ENCODE peak calls at places on chromosome 11, in six cellular contexts. K, W, F, M, A and C are unnamed samples. For H3K9me3, the result is how much of the 10 kb centered on the place peaks cover.

GRCh38 chr11:110908401-110909106 is 196.3 kb upstream of the ARHGAP20 start:
- DNase-seq in F (peak), M (no peak), K (no peak), A (no peak), W (peak), C (peak)

GRCh38 chr11:89736566-89736965 is 26.5 kb downstream of the TRIM77 start:
- DNase-seq in K (no peak), M (no peak), F (no peak), A (no peak), W (no peak), C (no peak)

GRCh38 chr11:1873048-1873812 is 18.5 kb downstream of the PRR33 start:
- DNase-seq in W (no peak), F (peak), M (peak), A (no peak), K (no peak), C (peak)

GRCh38 chr11:62707277-62707771 is at the start of the genes BSCL2 and GNG3:
- DNase-seq in M (no peak), K (peak), F (no peak), A (no peak), W (peak), C (peak)

GRCh38 chr11:12508151-12508740 is 130.9 kb downstream of the PARVA start:
- DNase-seq in W (no peak), M (no peak), A (no peak), F (peak), K (peak), C (peak)

GRCh38 chr11:1101318-1102089 is 26.8 kb downstream of the MUC2 start:
- DNase-seq in A (no peak), M (peak), K (no peak), F (no peak), W (no peak), C (no peak)

GRCh38 chr11:117045956-117046355 is 52.3 kb downstream of the SIK3 start:
- DNase-seq in W (no peak), K (no peak), F (peak), M (no peak), A (no peak), C (no peak)

GRCh38 chr11:68370211-68371111 is 58.1 kb downstream of the LRP5 start:
- DNase-seq in F (peak), K (no peak), M (no peak), A (no peak), W (no peak), C (no peak)

GRCh38 chr11:47914743-47915142 is 65.6 kb upstream of the PTPRJ start:
- DNase-seq in K (no peak), M (peak), F (no peak), A (no peak), W (no peak), C (no peak)

GRCh38 chr11:46099973-46100335 is 21.3 kb downstream of the PHF21A start:
- DNase-seq in A (no peak), W (no peak), F (peak), M (no peak), K (no peak), C (peak)

GRCh38 chr11:59562292-59562691 is 51.0 kb downstream of the OR4D9 start:
- DNase-seq in W (no peak), F (no peak), A (no peak), M (no peak), K (no peak), C (no peak)

GRCh38 chr11:16613401-16614381 is 124.8 kb upstream of the C11orf58 start:
- DNase-seq in W (peak), F (peak), K (peak), M (peak), A (peak), C (peak)

GRCh38 chr11:17978553-17979287 is 34.1 kb downstream of the SERGEF start:
- DNase-seq in W (peak), A (peak), F (peak), K (no peak), M (no peak), C (peak)

GRCh38 chr11:102819491-102819890 is 21.5 kb upstream of the MMP1 start:
- DNase-seq in W (no peak), A (no peak), F (no peak), K (no peak), M (no peak), C (no peak)

GRCh38 chr11:14891143-14892035 is 642 bp downstream of the CYP2R1 start:
- DNase-seq in M (peak), W (peak), K (peak), A (peak), F (peak), C (peak)

GRCh38 chr11:57903441-57904123 is 120.1 kb upstream of the OR9Q1 start:
- DNase-seq in F (peak), K (no peak), W (no peak), A (peak), M (peak), C (no peak)

GRCh38 chr11:18617688-18618340 is 16.3 kb downstream of the SPTY2D1 start:
- DNase-seq in K (no peak), A (no peak), W (no peak), F (peak), M (no peak), C (peak)

GRCh38 chr11:122069946-122070345 is 46.1 kb downstream of the BLID start:
- DNase-seq in W (peak), F (peak), K (peak), A (no peak), M (peak), C (peak)

GRCh38 chr11:85705805-85706204 is 19.8 kb upstream of the CCDC89 start:
- DNase-seq in F (peak), M (no peak), K (no peak), A (no peak), W (no peak), C (peak)

GRCh38 chr11:130653838-130654601 is 205.6 kb downstream of the ADAMTS15 start:
- DNase-seq in W (no peak), M (peak), F (peak), A (peak), K (peak), C (peak)

GRCh38 chr11:68928481-68928880 is 24.8 kb downstream of the IGHMBP2 start:
- DNase-seq in W (no peak), F (no peak), M (peak), K (no peak), A (no peak), C (no peak)

GRCh38 chr11:77198440-77198849 is 70.4 kb downstream of the MYO7A start:
- DNase-seq in K (peak), F (no peak), A (no peak), M (peak), W (peak), C (no peak)

GRCh38 chr11:122085712-122086111 is 30.3 kb downstream of the BLID start:
- DNase-seq in K (no peak), M (no peak), W (no peak), A (no peak), F (peak), C (no peak)

GRCh38 chr11:97722065-97722464 is 1298.7 kb upstream of the CNTN5 start:
- DNase-seq in K (no peak), A (no peak), M (peak), W (no peak), F (no peak), C (peak)

DNA sequence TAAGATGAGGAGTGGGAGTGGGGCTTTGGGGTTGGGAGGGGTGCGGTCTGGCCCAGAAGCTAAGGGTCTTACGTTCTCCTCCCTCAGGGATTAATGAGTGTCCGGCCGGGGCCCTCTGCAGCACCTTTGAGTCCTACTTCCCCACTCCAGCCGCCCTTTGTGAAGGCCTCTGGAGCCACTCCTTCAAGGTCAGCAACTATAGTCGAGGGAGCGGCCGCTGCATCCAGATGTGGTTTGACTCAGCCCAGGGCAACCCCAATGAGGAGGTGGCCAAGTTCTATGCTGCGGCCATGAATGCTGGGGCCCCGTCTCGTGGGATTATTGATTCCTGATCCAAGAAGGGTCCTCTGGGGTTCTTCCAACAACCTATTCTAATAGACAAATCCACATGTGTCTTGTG is 4.0 kb downstream of the FOLR3 start:
- DNase-seq in A (no peak), K (no peak), W (no peak), M (no peak), F (no peak), C (no peak)
- H3K9me3 ChIP-seq in A (under half), K (under half), W (under half), M (under half), F (under half), C (under half)

DNA sequence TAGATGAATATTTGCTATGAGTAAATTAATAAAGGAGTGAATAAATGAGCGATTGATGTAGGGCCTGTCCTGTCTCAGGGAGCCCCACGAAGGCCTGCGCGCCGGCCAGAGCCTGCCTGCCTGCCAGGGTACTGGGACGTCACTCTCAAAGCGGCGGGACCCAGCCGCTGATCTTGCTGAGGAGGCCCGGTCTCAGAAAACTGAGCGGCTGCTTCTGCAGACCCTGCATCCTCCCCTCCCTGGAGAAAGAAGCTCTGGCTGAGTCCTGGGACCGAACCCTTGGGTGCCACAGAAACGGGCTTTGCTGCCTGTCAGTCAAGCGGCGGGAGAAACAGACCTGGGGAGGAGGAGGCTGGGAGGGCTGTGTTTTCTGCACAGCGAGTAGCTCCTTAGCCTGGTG is 91.6 kb upstream of the B3GAT1 start:
- DNase-seq in A (no peak), W (peak), F (no peak), M (peak), K (no peak), C (no peak)
- H3K9me3 ChIP-seq in A (under half), W (under half), F (under half), M (under half), K (under half), C (under half)

GRCh38 chr11:70578371-70578770 is 180.0 kb downstream of the CTTN start:
- DNase-seq in W (no peak), K (no peak), A (no peak), M (no peak), F (no peak), C (no peak)
- H3K9me3 ChIP-seq in W (under half), K (under half), A (under half), M (under half), F (under half), C (under half)

DNA sequence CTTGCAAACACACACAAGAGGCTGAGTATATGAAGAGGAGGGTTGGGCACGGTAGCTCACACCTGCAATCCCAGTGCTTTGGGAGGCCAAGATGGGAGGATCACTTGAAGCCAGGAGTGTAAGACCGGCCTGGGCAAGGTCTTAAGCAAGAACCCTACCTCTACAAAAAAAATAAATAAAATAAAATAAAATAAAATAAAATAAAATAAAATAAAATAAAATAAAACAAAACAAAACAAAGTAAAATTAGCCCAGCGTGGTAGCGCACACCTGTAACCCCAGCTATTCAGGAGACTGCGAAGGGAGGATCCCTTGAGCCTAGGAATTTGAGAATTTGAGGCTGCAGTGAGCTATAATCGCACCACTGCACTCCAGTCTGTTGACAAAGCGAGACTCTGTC is 337.9 kb downstream of the SHANK2 start:
- DNase-seq in W (no peak), M (peak), F (no peak), A (no peak), K (no peak), C (no peak)
- H3K9me3 ChIP-seq in W (under half), M (under half), F (under half), A (under half), K (under half), C (under half)

GRCh38 chr11:35030716-35031213 is 108.2 kb upstream of the CD44 start:
- DNase-seq in M (no peak), F (peak), W (no peak), A (no peak), K (peak), C (peak)

GRCh38 chr11:35031869-35032268 is 107.1 kb upstream of the CD44 start:
- DNase-seq in W (no peak), K (no peak), F (peak), A (no peak), M (no peak), C (no peak)

GRCh38 chr11:35035894-35036408 is 103.0 kb upstream of the CD44 start:
- DNase-seq in M (no peak), F (peak), W (no peak), A (no peak), K (no peak), C (peak)

GRCh38 chr11:35034401-35034800 is 104.6 kb upstream of the CD44 start:
- DNase-seq in A (no peak), K (no peak), W (no peak), F (no peak), M (no peak), C (no peak)

DNA sequence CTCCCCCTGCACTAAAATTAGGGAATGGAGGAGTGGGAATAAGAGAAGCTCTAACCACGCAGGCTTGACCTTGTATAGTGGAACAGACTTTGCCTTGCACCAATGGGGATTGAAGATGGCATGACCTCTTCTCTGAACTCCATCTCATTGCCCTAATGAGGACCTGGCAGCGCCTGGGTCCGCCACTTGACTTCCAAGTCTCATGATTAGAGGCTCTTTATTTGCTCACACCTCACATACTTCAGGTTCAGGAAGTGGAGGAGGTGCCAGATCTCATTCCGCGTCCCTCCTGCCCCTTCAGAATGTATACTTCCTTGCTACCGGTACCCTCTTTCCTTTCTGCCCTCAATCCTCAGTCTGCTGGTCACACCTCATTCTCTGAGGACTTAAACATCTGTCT is 106.0 kb upstream of the CD44 start:
- DNase-seq in A (no peak), M (no peak), F (no peak), W (no peak), K (no peak), C (no peak)
- H3K9me3 ChIP-seq in A (under half), M (under half), F (under half), W (under half), K (under half), C (under half)

DNA sequence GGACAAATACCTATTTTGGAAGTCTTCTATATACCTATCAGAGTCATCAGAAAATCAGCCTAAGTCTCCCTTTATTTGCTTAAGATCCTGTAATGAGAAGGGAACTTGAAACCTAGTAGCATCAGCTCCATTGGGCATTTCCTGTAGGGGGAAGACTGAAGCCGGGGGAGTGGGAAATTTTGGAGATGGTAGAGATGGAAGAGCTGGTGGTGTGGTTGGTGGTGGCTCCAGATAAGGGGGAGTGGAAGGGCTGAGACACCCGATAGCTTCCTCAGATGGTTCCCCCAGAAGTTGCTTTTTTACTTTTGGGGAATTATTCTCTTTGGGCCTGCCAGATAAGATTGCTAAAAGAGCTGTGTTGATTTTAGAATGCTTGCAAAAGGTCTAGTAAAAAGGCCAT is 16.4 kb upstream of the EI24 start:
- DNase-seq in F (no peak), A (no peak), W (no peak), M (no peak), K (no peak), C (no peak)
- H3K9me3 ChIP-seq in F (under half), A (under half), W (under half), M (under half), K (under half), C (under half)

GRCh38 chr11:99920956-99921355 is 766.1 kb upstream of the ARHGAP42 start:
- DNase-seq in A (no peak), F (no peak), W (no peak), M (no peak), K (no peak), C (peak)
- H3K9me3 ChIP-seq in A (under half), F (under half), W (under half), M (under half), K (under half), C (under half)

DNA sequence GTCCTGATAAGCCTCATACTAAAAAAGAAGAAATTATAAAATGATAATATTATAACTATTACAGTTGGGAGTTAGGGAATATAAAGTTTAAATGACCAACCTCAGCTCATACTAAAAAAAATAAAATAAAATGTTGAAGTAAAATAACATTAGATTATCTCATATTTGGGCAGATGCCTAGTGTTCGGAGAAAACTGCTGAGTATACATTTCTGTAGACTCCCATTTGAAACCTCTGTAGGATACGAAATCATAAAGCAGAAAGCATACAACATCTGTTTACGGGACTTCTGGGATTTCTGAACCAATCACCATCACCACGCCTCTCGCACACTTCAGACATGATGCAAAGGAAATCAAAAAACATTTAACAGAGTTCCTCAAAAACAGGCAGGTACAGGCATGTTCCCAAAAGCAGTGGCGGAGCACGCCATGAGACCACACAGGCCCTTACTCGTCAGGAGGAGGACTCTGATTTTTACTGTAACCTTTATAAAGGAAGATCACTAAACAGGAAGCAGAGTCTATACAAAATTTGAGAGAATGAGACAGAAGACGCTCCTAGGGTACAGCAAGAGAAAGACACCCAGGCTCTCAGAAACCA is 8.6 kb downstream of the ZNF195 start:
- DNase-seq in A (no peak), F (no peak), M (no peak), K (no peak), W (no peak), C (no peak)
- H3K9me3 ChIP-seq in A (under half), F (under half), M (under half), K (under half), W (under half), C (under half)

GRCh38 chr11:35516361-35516760 is 9.1 kb downstream of the PAMR1 start:
- DNase-seq in M (no peak), A (no peak), W (no peak), K (no peak), F (no peak), C (no peak)

GRCh38 chr11:35507688-35508087 is 17.7 kb downstream of the PAMR1 start:
- DNase-seq in K (no peak), F (peak), W (no peak), A (no peak), M (no peak), C (no peak)

GRCh38 chr11:35514481-35514880 is 10.9 kb downstream of the PAMR1 start:
- DNase-seq in W (no peak), A (no peak), K (no peak), F (no peak), M (no peak), C (no peak)

GRCh38 chr11:35515224-35515623 is 10.2 kb downstream of the PAMR1 start:
- DNase-seq in F (peak), A (no peak), M (no peak), K (no peak), W (no peak), C (peak)

GRCh38 chr11:35511666-35512065 is 13.8 kb downstream of the PAMR1 start:
- DNase-seq in A (no peak), F (peak), M (no peak), W (peak), K (no peak), C (peak)
- H3K9me3 ChIP-seq in A (under half), F (under half), M (under half), W (under half), K (under half), C (under half)